ENCODE peak calls at places on chromosomes 1 and 21, in eight cellular contexts. N is Peyer's patch, D is MCF 10A, P is type B pancreatic cell, G is A549, M is Calu3, K is RWPE1, X is activated B cell treated with CpG ODN at 0.5 μM for 24 hours. J is an unnamed sample.

GRCh38 chr1:156497078-156497742 is 3.4 kb downstream of the MEF2D start:
- DNase-seq in P (no peak), M (no peak), X (no peak), K (no peak), G (no peak), N (no peak), D (no peak), J (no peak)

GRCh38 chr1:150464422-150464826 is 22.8 kb upstream of the TARS2 start:
- DNase-seq in N (peak), G (peak), X (peak), M (peak), K (peak), D (peak), P (no peak), J (peak)

GRCh38 chr21:33069994-33070811 is at the start of gene OLIG1:
- DNase-seq in M (peak), P (peak), N (no peak), D (no peak), X (no peak), G (peak), K (peak), J (peak)

GRCh38 chr1:116826818-116827606 is 72.8 kb downstream of the CD2 start:
- DNase-seq in M (peak), N (no peak), D (peak), P (no peak), K (peak), G (no peak), X (no peak), J (no peak)

GRCh38 chr1:30805301-30806003 is 47.9 kb upstream of the LAPTM5 start:
- DNase-seq in X (no peak), D (no peak), G (no peak), P (no peak), N (no peak), K (no peak), M (no peak), J (no peak)

GRCh38 chr1:220113136-220113695 is 19.3 kb downstream of the IARS2 start:
- DNase-seq in K (peak), X (no peak), P (no peak), M (no peak), N (no peak), D (peak), G (no peak), J (no peak)

GRCh38 chr1:198297281-198297680 is 140.5 kb downstream of the NEK7 start:
- DNase-seq in K (no peak), P (no peak), G (no peak), M (no peak), D (no peak), N (no peak), X (no peak), J (no peak)

GRCh38 chr1:235588916-235589515 is 60.6 kb downstream of the GNG4 start:
- DNase-seq in M (no peak), D (peak), P (no peak), K (no peak), N (no peak), X (no peak), G (no peak), J (no peak)

GRCh38 chr21:35840197-35840799 is 220.0 kb downstream of the SETD4 start:
- DNase-seq in N (peak), D (peak), K (peak), M (peak), G (peak), X (no peak), P (no peak), J (no peak)

GRCh38 chr1:14896381-14897079 is 257.0 kb upstream of the TMEM51 start:
- DNase-seq in M (no peak), N (no peak), P (no peak), X (no peak), D (no peak), K (no peak), G (no peak), J (no peak)

GRCh38 chr1:193189442-193190095 is 3.2 kb upstream of the B3GALT2 start:
- DNase-seq in N (no peak), P (no peak), M (no peak), D (no peak), G (no peak), K (no peak), X (no peak), J (no peak)

GRCh38 chr1:247322849-247323586 is 8.6 kb downstream of the ZNF496 start:
- DNase-seq in K (no peak), D (no peak), G (no peak), P (no peak), N (no peak), M (no peak), X (no peak), J (no peak)

GRCh38 chr1:32651461-32652073 is 559 bp downstream of the RBBP4 start:
- DNase-seq in K (no peak), G (peak), P (no peak), X (no peak), D (no peak), M (no peak), N (no peak), J (no peak)

GRCh38 chr21:34186119-34186719 is 112.8 kb downstream of the MRPS6 start:
- DNase-seq in D (no peak), G (no peak), K (no peak), N (no peak), M (no peak), X (no peak), P (no peak), J (no peak)

GRCh38 chr1:27489973-27490741 is at the start of gene WASF2:
- DNase-seq in D (peak), N (peak), P (peak), G (peak), K (peak), M (peak), X (peak), J (peak)

GRCh38 chr21:43590220-43590619 is 69.1 kb downstream of the HSF2BP start:
- DNase-seq in P (no peak), X (no peak), D (peak), G (no peak), N (no peak), M (no peak), K (no peak), J (no peak)

DNA sequence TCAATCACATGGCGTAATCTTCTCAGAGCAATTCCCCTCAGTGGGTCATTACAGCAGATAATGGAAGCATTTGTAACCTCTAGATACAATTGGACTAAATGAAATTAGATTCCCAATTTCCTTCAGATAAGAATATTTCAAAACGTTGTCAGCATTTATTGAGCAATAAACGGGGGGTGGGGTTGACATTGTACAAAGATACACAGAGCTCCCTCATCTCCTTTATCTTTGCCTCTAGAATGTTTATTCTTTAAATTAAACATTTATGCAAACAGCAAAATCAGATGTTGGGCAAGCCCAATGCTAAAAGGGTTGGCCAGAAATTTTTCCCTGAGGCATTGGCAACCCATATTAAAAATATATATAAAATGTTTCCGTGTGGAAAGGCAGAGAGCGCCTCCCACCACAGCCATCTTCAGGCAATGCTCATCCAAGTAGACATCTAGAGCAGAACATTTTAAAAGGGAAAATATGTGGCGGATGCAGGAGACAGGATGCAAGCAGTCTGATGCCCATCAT is 240.7 kb downstream of the NCAM2 start:
- DNase-seq in M (no peak), K (no peak), P (no peak), X (no peak), D (no peak), N (no peak), G (no peak), J (no peak)
- TF ChIP-seq CTCF in M (no peak), K (no peak), P (no peak), X (no peak), D (no peak), N (no peak), G (no peak), J (no peak)

GRCh38 chr1:160779662-160780397 is 16.1 kb upstream of the LY9 start:
- DNase-seq in D (peak), K (no peak), X (no peak), G (peak), M (peak), P (no peak), N (no peak), J (no peak)
- TF ChIP-seq CTCF in D (peak), K (peak), X (no peak), G (peak), M (peak), P (peak), N (no peak), J (peak)

DNA sequence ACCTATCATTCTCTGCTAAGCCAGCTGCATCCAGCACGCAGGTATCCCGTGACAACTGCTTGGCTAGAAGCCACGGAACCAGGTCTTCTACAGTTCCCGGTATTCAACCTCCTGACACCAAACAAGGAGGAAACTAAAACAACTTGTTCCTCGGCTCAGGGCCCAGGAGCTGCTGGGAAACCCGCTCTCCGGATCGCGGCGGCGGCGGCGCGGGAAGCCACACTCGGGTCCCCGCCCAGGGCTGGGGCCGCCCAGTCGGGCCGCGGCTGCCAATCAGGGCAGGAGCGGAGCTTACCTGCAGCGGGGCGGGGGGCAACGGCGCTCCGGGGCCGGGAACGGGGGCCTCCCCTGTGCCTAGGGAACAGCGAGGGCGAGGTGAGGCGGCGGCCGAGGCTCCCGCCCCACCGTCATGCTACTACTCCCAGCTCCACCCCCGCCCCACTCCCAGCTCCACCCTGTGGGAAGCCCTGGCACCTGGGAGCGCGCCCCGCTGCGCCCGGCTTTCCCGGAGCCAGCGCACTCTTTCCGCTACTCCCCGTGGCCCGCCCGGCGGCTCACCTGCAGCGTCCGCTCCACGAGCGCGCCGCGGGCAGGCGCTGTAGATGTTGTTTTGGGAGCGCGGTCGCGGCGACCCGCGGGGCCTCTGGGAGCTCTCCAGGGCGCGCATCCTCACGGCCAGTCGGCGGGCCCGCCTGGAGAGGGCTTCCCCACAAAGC is 12.1 kb downstream of the IL24 start:
- DNase-seq in X (no peak), D (peak), N (no peak), M (peak), K (peak), G (peak), P (peak), J (peak)
- TF ChIP-seq CTCF in X (no peak), D (no peak), N (no peak), M (no peak), K (no peak), G (no peak), P (no peak), J (no peak)

DNA sequence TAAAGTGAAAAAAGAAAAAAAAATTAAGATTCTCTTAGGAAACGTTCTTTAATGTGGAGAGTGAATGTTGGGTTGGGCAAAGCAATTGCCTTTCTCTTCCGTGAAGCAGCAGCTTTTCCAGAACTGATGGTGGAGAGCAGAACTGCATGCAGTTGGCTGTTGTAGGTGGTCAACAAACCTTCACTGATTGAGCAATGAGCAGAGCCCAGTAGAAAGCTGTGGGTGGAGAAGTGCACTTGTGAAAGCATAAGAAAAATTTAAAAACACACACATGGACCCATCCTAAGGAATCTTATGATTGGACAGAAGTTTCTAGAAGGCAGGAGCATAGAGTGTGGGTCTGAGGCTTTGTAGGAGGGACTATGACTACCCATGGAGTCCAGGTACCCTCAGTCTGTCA is 4.5 kb downstream of the PRELP start:
- DNase-seq in X (no peak), G (no peak), D (peak), N (no peak), P (no peak), K (no peak), M (no peak), J (no peak)
- TF ChIP-seq CTCF in X (no peak), G (no peak), D (no peak), N (peak), P (no peak), K (no peak), M (no peak), J (no peak)

GRCh38 chr1:66452162-66452561 is 81.8 kb upstream of the SGIP1 start:
- DNase-seq in N (no peak), P (no peak), M (no peak), X (no peak), D (no peak), K (no peak), G (no peak), J (no peak)
- TF ChIP-seq CTCF in N (no peak), P (peak), M (no peak), X (no peak), D (no peak), K (no peak), G (no peak), J (no peak)

GRCh38 chr1:55867444-55867843 is 652.3 kb upstream of the USP24 start:
- DNase-seq in K (no peak), N (no peak), X (no peak), P (no peak), D (no peak), G (no peak), M (no peak), J (no peak)

GRCh38 chr1:55870076-55870475 is 654.9 kb upstream of the USP24 start:
- DNase-seq in D (no peak), G (no peak), N (no peak), K (no peak), X (no peak), P (no peak), M (no peak), J (no peak)

GRCh38 chr1:55869050-55869449 is 653.9 kb upstream of the USP24 start:
- DNase-seq in P (no peak), N (no peak), D (no peak), G (no peak), X (no peak), K (no peak), M (no peak), J (no peak)

DNA sequence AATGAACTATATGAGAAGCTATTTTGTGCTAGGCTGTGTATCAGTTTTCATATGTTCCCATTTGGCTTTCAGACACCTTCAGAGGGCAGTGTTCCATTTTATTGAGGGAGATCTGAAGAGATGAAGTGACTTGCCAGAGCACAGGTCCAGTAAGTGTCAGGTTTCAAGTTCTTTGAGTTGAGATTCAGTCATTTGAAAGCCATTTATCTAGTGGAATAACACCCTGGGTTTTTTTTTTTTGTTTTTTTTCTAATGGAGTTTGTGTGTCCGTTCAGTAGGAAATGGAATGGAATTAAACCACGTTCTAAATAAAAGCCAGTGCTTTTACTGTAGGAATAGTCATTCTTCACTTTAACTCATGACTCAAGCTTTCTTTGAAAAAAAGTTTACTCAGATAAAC is 652.9 kb upstream of the USP24 start:
- DNase-seq in G (no peak), N (no peak), D (peak), M (no peak), K (no peak), X (no peak), P (no peak), J (no peak)
- TF ChIP-seq CTCF in G (no peak), N (no peak), D (no peak), M (no peak), K (no peak), X (no peak), P (no peak), J (no peak)